ENCODE peak calls at places on chromosomes 3 and 15, in four cellular contexts. C is uterus; U is lower lobe of right lung; T is naive thymus-derived CD4-positive, alpha-beta T cell. I is an unnamed sample.

GRCh38 chr15:48493084-48493762 is 152.3 kb downstream of the FBN1 start:
- DNase-seq in C (peak; percentile 64), U (no peak), T (no peak), I (no peak)

GRCh38 chr3:108546692-108547091 is 36.3 kb upstream of the MYH15 start:
- DNase-seq in C (no peak), U (no peak), T (no peak), I (no peak)

GRCh38 chr3:126955004-126955790 is 27.7 kb upstream of the PLXNA1 start:
- DNase-seq in C (no peak), U (no peak), T (no peak), I (no peak)

GRCh38 chr3:17743660-17743995 is 1.2 kb upstream of the TBC1D5 start:
- DNase-seq in C (no peak), U (no peak), T (no peak), I (no peak)

GRCh38 chr3:156643729-156644389 is 30.5 kb upstream of the TIPARP start:
- DNase-seq in C (no peak), U (peak; percentile 61), T (peak; percentile 38), I (no peak)

GRCh38 chr3:37111199-37111598 is 63.2 kb downstream of the LRRFIP2 start:
- DNase-seq in C (no peak), U (no peak), T (no peak), I (no peak)

GRCh38 chr3:171967932-171968678 is 71.3 kb upstream of the FNDC3B start:
- DNase-seq in C (no peak), U (no peak), T (no peak), I (no peak)

GRCh38 chr3:72646263-72646662 is 202.0 kb downstream of the SHQ1 start:
- DNase-seq in C (no peak), U (no peak), T (no peak), I (no peak)

GRCh38 chr3:126078866-126079265 is 5.1 kb downstream of the SLC41A3 start:
- DNase-seq in C (no peak), U (no peak), T (no peak), I (peak; percentile 66)

GRCh38 chr3:87489892-87490291 is 213.5 kb upstream of the POU1F1 start:
- DNase-seq in C (no peak), U (no peak), T (no peak), I (no peak)
- H3K36me3 ChIP-seq in C (no peaks in the 10 kb centered on the region), U (no peaks in the 10 kb centered on the region), T (no peaks in the 10 kb centered on the region), I (no peaks in the 10 kb centered on the region)

DNA sequence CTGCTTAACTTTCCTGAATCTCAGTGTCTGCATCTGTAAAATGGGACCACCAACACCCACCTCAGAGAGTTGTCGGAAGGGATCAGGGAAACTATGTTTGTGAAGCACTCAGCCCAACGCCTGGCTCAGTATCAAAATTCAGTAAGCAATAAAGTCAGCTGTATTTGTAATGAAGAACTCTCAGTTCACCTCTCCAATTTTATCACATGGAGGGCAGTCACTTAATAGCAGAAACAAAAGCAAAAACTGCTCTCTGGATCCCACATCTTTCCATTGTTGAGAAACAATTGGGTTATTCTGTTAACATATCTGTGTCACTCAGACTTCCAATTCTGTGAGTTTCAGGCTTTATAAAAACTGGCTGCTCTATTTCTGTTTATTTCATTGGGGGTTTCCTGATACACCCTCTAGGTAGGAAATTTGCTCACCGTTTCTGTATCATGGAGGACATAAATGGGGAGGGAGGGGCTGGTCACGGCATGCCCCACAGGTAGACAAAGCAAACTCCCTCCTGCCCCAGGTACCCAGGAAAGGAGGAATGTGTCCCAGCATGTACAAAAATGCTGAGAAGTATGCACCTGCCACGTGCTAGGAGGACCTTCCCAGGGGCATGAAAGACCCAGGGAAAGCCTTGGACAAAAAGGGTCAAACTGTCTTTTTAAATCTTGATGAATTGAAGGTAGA is 81.4 kb upstream of the LMOD3 start:
- DNase-seq in C (no peak), U (no peak), T (no peak), I (no peak)
- H3K27ac ChIP-seq in C (no peak overlapping the region), U (no peak overlapping the region), T (no peak overlapping the region), I (no peak overlapping the region)

GRCh38 chr3:13626396-13626795 is 77.5 kb downstream of the FBLN2 start:
- DNase-seq in C (no peak), U (peak; percentile 31), T (peak; percentile 5), I (no peak)

GRCh38 chr3:13628841-13629551 is 80.1 kb downstream of the FBLN2 start:
- DNase-seq in C (no peak), U (no peak), T (peak; percentile 7), I (no peak)

GRCh38 chr3:13626915-13627460 is 78.1 kb downstream of the FBLN2 start:
- DNase-seq in C (no peak), U (peak; percentile 20), T (no peak), I (no peak)

GRCh38 chr3:13628432-13628831 is 79.5 kb downstream of the FBLN2 start:
- DNase-seq in C (no peak), U (no peak), T (peak; percentile 2), I (no peak)

GRCh38 chr3:13627681-13628080 is 78.8 kb downstream of the FBLN2 start:
- DNase-seq in C (no peak), U (no peak), T (peak; percentile 1), I (no peak)
- H3K36me3 ChIP-seq in C (no peaks in the 10 kb centered on the region), U (no peaks in the 10 kb centered on the region), T (no peaks in the 10 kb centered on the region), I (peaks cover 6% of the 10 kb centered on the region)

DNA sequence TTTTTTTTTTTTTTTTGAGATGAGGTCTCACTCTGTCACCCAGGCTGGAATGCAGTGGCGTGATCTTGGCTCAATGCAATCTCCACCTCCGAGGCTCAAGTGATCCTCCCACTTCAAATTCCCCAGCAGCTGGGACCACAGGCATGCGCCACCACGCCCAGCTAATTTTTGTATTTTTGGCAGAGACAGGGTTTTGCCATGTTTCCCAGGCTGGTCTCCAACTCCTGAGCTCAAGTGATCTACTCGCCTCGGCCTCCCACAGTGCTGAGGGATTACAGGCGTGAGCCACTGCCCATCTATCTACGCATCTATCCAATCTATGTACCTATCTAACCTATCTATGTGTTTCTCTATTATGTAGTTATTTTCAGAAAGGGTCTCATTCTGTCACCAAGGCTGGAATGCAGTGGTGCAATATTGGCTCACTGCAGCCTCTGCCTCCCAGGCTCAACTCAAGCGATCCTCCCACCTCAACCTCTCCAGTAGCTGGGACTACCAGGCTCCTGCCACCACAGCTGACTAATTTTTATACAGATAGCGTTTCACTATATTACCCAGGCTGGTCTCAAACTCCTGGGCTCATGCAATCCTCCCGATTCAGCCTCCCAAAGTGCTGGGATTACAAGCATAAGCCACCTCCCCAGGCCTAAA is 20.2 kb upstream of the GPX1 start:
- DNase-seq in C (peak; percentile 29), U (peak; percentile 70), T (no peak), I (no peak)
- H3K27ac ChIP-seq in C (peak overlapping the region; percentile 45), U (peak overlapping the region; percentile 34), T (no peak overlapping the region), I (no peak overlapping the region)

DNA sequence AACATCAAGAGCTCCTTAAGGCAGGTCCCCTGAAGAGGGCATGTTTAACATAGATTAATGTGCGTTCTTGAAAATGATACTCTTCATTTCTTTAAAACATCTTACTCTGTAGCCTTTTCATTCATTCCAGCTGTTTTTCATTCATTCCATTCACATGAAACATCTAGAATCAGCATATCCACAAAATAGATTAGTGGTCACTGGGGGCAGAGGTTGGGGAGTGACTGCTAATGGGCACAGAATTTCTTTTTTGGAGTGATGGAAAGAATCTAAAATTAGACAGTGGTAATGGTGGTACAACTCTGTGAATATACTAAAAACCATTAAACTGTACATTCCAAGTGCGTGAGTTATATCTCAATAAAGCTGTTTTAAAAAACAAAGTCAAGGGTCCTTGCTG is 15.4 kb upstream of the CXCR6 start:
- DNase-seq in C (no peak), U (no peak), T (no peak), I (no peak)
- H3K36me3 ChIP-seq in C (no peaks in the 10 kb centered on the region), U (peaks cover 97% of the 10 kb centered on the region), T (peaks cover 10% of the 10 kb centered on the region), I (peaks cover 75% of the 10 kb centered on the region)

GRCh38 chr3:59526999-59527398 is 477.2 kb upstream of the CFAP20DC start:
- DNase-seq in C (no peak), U (no peak), T (no peak), I (no peak)
- H3K27ac ChIP-seq in C (no peak overlapping the region), U (no peak overlapping the region), T (no peak overlapping the region), I (no peak overlapping the region)

GRCh38 chr15:65579762-65580161 is 31.2 kb downstream of the INTS14 start:
- DNase-seq in C (no peak), U (no peak), T (no peak), I (no peak)
- H3K36me3 ChIP-seq in C (no peaks in the 10 kb centered on the region), U (peaks cover 90% of the 10 kb centered on the region), T (peaks cover 6% of the 10 kb centered on the region), I (peaks cover 81% of the 10 kb centered on the region)

GRCh38 chr3:60531759-60532158 is 719.5 kb downstream of the FHIT start:
- DNase-seq in C (no peak), U (no peak), T (no peak), I (no peak)

GRCh38 chr3:60523536-60523935 is 727.7 kb downstream of the FHIT start:
- DNase-seq in C (no peak), U (no peak), T (no peak), I (no peak)

GRCh38 chr3:60528651-60529050 is 722.6 kb downstream of the FHIT start:
- DNase-seq in C (no peak), U (no peak), T (no peak), I (no peak)
- H3K27ac ChIP-seq in C (no peak overlapping the region), U (no peak overlapping the region), T (no peak overlapping the region), I (no peak overlapping the region)

I was measured in esophagus muscularis mucosa.